ENCODE peak calls at places on chromosome 5, in nine cellular contexts. K, X, Z, N, D, R, L, V and W are unnamed samples. For H3K9me3, the result is how much of the 10 kb centered on the place peaks cover.

GRCh38 chr5:152595327-152595890 is 190.3 kb upstream of the NMUR2 start:
- DNase-seq in K (no peak), X (no peak), Z (no peak), N (no peak), D (no peak), R (no peak), L (no peak), V (no peak), W (no peak)

GRCh38 chr5:113214026-113214425 is 220.8 kb downstream of the TSSK1B start:
- DNase-seq in K (peak), X (no peak), Z (no peak), N (no peak), D (no peak), R (no peak), L (no peak), V (no peak), W (no peak)

GRCh38 chr5:39518516-39518915 is 93.7 kb upstream of the DAB2 start:
- DNase-seq in K (peak), X (no peak), Z (no peak), N (no peak), D (no peak), R (no peak), L (no peak), V (peak), W (no peak)

GRCh38 chr5:103450333-103451061 is 112.1 kb downstream of the NUDT12 start:
- DNase-seq in K (no peak), X (no peak), Z (no peak), N (no peak), D (no peak), R (no peak), L (no peak), V (peak), W (no peak)

GRCh38 chr5:52269853-52270252 is 517.9 kb upstream of the ITGA1 start:
- DNase-seq in K (no peak), X (no peak), Z (no peak), N (no peak), D (no peak), R (no peak), L (no peak), V (no peak), W (no peak)

GRCh38 chr5:53478411-53479044 is 1.9 kb upstream of the FST start:
- DNase-seq in K (no peak), X (peak), Z (peak), N (peak), D (peak), R (no peak), L (no peak), V (no peak), W (no peak)

GRCh38 chr5:76690704-76691469 is 25.0 kb upstream of the F2R start:
- DNase-seq in K (peak), X (no peak), Z (no peak), N (no peak), D (no peak), R (no peak), L (no peak), V (no peak), W (no peak)

GRCh38 chr5:175652741-175653663 is 4.9 kb upstream of the HRH2 start:
- DNase-seq in K (no peak), X (no peak), Z (no peak), N (no peak), D (no peak), R (peak), L (no peak), V (no peak), W (peak)

GRCh38 chr5:54257366-54258118 is 52.8 kb downstream of the ARL15 start:
- DNase-seq in K (no peak), X (no peak), Z (no peak), N (no peak), D (no peak), R (no peak), L (no peak), V (no peak), W (no peak)

GRCh38 chr5:1268666-1269065 is 26.2 kb downstream of the TERT start:
- DNase-seq in K (no peak), X (no peak), Z (no peak), N (no peak), D (no peak), R (no peak), L (no peak), V (no peak), W (no peak)

GRCh38 chr5:131965826-131966415 is 20.5 kb upstream of the MEIKIN start:
- DNase-seq in K (no peak), X (no peak), Z (no peak), N (no peak), D (peak), R (no peak), L (no peak), V (no peak), W (no peak)

GRCh38 chr5:9545301-9545958 is 445 bp downstream of the SEMA5A start:
- DNase-seq in K (no peak), X (no peak), Z (peak), N (peak), D (no peak), R (no peak), L (peak), V (no peak), W (no peak)

GRCh38 chr5:98768160-98769005 is 5.1 kb upstream of the RGMB start:
- DNase-seq in K (peak), X (peak), Z (peak), N (peak), D (no peak), R (no peak), L (peak), V (no peak), W (peak)

GRCh38 chr5:131109540-131110255 is 55.4 kb downstream of the HINT1 start:
- DNase-seq in K (no peak), X (no peak), Z (peak), N (peak), D (no peak), R (no peak), L (no peak), V (no peak), W (no peak)

GRCh38 chr5:121668635-121669034 is 183.0 kb upstream of the FTMT start:
- DNase-seq in K (no peak), X (no peak), Z (no peak), N (no peak), D (no peak), R (no peak), L (no peak), V (no peak), W (no peak)

GRCh38 chr5:1317921-1318565 is 23.2 kb upstream of the TERT start:
- DNase-seq in K (no peak), X (no peak), Z (no peak), N (no peak), D (peak), R (no peak), L (no peak), V (no peak), W (no peak)

GRCh38 chr5:138492552-138493045 is 27.3 kb downstream of the EGR1 start:
- DNase-seq in K (no peak), X (no peak), Z (no peak), N (no peak), D (no peak), R (no peak), L (no peak), V (no peak), W (no peak)

GRCh38 chr5:42759456-42759855 is 2.8 kb downstream of the CCDC152 start:
- DNase-seq in K (no peak), X (no peak), Z (no peak), N (no peak), D (no peak), R (no peak), L (no peak), V (no peak), W (no peak)

GRCh38 chr5:151222769-151223446 is 984 bp downstream of the CCDC69 start:
- DNase-seq in K (no peak), X (peak), Z (no peak), N (peak), D (peak), R (peak), L (peak), V (no peak), W (peak)

GRCh38 chr5:14269395-14269794 is 126.3 kb downstream of the TRIO start:
- DNase-seq in K (no peak), X (no peak), Z (no peak), N (no peak), D (no peak), R (no peak), L (no peak), V (no peak), W (no peak)

GRCh38 chr5:107849118-107849517 is 178.4 kb upstream of the EFNA5 start:
- DNase-seq in K (no peak), X (no peak), Z (no peak), N (no peak), D (no peak), R (no peak), L (no peak), V (no peak), W (no peak)

GRCh38 chr5:68433921-68434879 is 218.6 kb downstream of the PIK3R1 start:
- DNase-seq in K (peak), X (peak), Z (no peak), N (no peak), D (peak), R (peak), L (peak), V (peak), W (peak)

GRCh38 chr5:181160144-181160754 is 12.9 kb downstream of the OR2V2 start:
- DNase-seq in K (no peak), X (peak), Z (peak), N (peak), D (no peak), R (peak), L (peak), V (no peak), W (peak)

GRCh38 chr5:159010611-159011497 is 88.9 kb downstream of the EBF1 start:
- DNase-seq in K (peak), X (no peak), Z (no peak), N (no peak), D (peak), R (no peak), L (no peak), V (no peak), W (no peak)

GRCh38 chr5:84437673-84438315 is 53.1 kb upstream of the EDIL3 start:
- DNase-seq in K (peak), X (no peak), Z (no peak), N (no peak), D (no peak), R (no peak), L (no peak), V (peak), W (no peak)

GRCh38 chr5:155655569-155655968 is 642.0 kb downstream of the KIF4B start:
- DNase-seq in K (no peak), X (no peak), Z (no peak), N (no peak), D (no peak), R (no peak), L (no peak), V (no peak), W (no peak)

GRCh38 chr5:38835887-38836286 is 9.9 kb upstream of the OSMR start:
- DNase-seq in K (no peak), X (no peak), Z (no peak), N (no peak), D (no peak), R (no peak), L (no peak), V (no peak), W (no peak)

GRCh38 chr5:123448743-123449142 is 25.5 kb upstream of the CEP120 start:
- DNase-seq in K (no peak), X (no peak), Z (no peak), N (no peak), D (no peak), R (no peak), L (no peak), V (no peak), W (no peak)

GRCh38 chr5:39323542-39323941 is 40.8 kb downstream of the C9 start:
- DNase-seq in K (no peak), X (no peak), Z (no peak), N (no peak), D (no peak), R (no peak), L (no peak), V (no peak), W (no peak)

GRCh38 chr5:57598756-57599155 is 116.1 kb upstream of the ACTBL2 start:
- DNase-seq in K (no peak), X (no peak), Z (no peak), N (no peak), D (no peak), R (no peak), L (no peak), V (peak), W (no peak)

GRCh38 chr5:134143431-134143830 is 28.9 kb downstream of the TCF7 start:
- DNase-seq in K (peak), X (no peak), Z (no peak), N (no peak), D (no peak), R (no peak), L (no peak), V (no peak), W (no peak)

GRCh38 chr5:94154672-94155071 is 413.3 kb upstream of the POU5F2 start:
- DNase-seq in K (no peak), X (no peak), Z (no peak), N (no peak), D (no peak), R (no peak), L (no peak), V (no peak), W (no peak)

GRCh38 chr5:77518304-77518703 is 26.2 kb upstream of the WDR41 start:
- DNase-seq in K (no peak), X (no peak), Z (peak), N (peak), D (no peak), R (no peak), L (no peak), V (no peak), W (no peak)

GRCh38 chr5:16992006-16992405 is 55.9 kb upstream of the MYO10 start:
- DNase-seq in K (peak), X (no peak), Z (no peak), N (no peak), D (no peak), R (no peak), L (no peak), V (no peak), W (no peak)

GRCh38 chr5:161700065-161700464 is 14.5 kb downstream of the GABRA6 start:
- DNase-seq in K (no peak), X (no peak), Z (no peak), N (no peak), D (no peak), R (no peak), L (no peak), V (no peak), W (no peak)

GRCh38 chr5:71882826-71883744 is 164.0 kb downstream of the CARTPT start:
- DNase-seq in K (peak), X (no peak), Z (no peak), N (no peak), D (no peak), R (no peak), L (no peak), V (no peak), W (no peak)

GRCh38 chr5:73564644-73565165 is 734 bp downstream of the ANKRA2 start:
- DNase-seq in K (no peak), X (no peak), Z (no peak), N (peak), D (no peak), R (no peak), L (no peak), V (no peak), W (no peak)

GRCh38 chr5:85921590-85921989 is 696.2 kb upstream of the COX7C start:
- DNase-seq in K (no peak), X (no peak), Z (no peak), N (no peak), D (no peak), R (no peak), L (no peak), V (no peak), W (no peak)

GRCh38 chr5:147689436-147689835 is 93.1 kb downstream of the JAKMIP2 start:
- DNase-seq in K (no peak), X (no peak), Z (no peak), N (no peak), D (no peak), R (no peak), L (no peak), V (no peak), W (no peak)

GRCh38 chr5:12566441-12566840 is 662.2 kb upstream of the CTNND2 start:
- DNase-seq in K (no peak), X (no peak), Z (no peak), N (no peak), D (no peak), R (no peak), L (no peak), V (no peak), W (no peak)
- H3K9me3 ChIP-seq in K (under half), X (under half), Z (under half), N (under half), D (under half), R (under half), L (under half), V (under half), W (under half)

DNA sequence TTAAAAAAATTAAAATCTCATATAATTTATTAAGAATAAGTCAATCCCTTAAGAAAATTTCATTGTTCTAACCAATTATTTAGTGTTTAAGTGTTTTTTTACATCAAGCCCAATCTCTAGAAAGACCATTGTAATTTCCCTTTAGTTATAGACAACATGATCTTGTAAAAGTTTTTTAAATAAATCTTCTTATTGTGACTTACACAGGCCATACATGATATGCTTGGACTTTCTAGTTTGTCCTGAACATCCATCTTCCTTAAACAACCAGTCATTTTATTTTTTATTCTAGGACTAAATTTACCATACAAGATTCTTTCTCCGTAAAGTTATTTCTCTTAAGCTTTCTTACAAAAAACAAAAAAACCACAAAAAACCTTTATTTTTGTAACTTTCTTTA is 126.5 kb upstream of the MAST4 start:
- DNase-seq in K (no peak), X (no peak), Z (no peak), N (no peak), D (no peak), R (no peak), L (no peak), V (no peak), W (no peak)
- H3K9me3 ChIP-seq in K (under half), X (under half), Z (under half), N (under half), D (under half), R (under half), L (under half), V (under half), W (under half)

GRCh38 chr5:171975262-171975876 is 31.1 kb downstream of the FBXW11 start:
- DNase-seq in K (no peak), X (no peak), Z (no peak), N (no peak), D (no peak), R (no peak), L (no peak), V (no peak), W (no peak)
- H3K9me3 ChIP-seq in K (under half), X (under half), Z (under half), N (under half), D (under half), R (under half), L (under half), V (under half), W (under half)

DNA sequence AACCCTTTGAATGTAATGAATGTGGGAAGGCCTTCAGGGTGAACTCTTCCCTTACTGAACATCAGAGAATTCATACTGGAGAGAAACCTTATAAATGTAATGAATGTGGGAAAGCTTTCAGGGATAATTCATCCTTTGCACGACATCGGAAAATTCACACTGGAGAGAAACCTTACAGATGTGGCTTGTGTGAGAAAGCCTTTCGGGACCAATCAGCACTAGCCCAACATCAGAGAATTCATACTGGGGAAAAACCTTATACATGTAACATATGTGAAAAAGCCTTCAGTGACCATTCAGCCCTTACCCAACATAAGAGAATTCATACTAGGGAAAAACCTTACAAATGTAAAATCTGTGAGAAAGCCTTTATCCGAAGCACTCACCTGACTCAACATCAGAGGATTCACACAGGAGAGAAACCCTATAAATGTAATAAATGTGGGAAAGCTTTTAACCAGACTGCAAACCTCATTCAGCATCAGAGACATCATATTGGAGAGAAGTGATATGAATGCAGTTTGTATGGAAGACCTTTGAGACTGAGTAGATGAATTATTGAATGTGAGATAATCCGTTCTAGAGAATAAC is 24.6 kb downstream of the ZNF454 start:
- DNase-seq in K (no peak), X (no peak), Z (no peak), N (no peak), D (no peak), R (no peak), L (no peak), V (no peak), W (no peak)
- H3K9me3 ChIP-seq in K (half or more), X (under half), Z (half or more), N (under half), D (under half), R (under half), L (half or more), V (half or more), W (under half)

GRCh38 chr5:178883815-178884430 is 11.8 kb upstream of the ZFP2 start:
- DNase-seq in K (no peak), X (no peak), Z (no peak), N (no peak), D (no peak), R (no peak), L (no peak), V (no peak), W (no peak)
- H3K9me3 ChIP-seq in K (under half), X (under half), Z (half or more), N (under half), D (under half), R (half or more), L (half or more), V (under half), W (under half)

GRCh38 chr5:178899289-178899688 is 3.6 kb downstream of the ZFP2 start:
- DNase-seq in K (no peak), X (no peak), Z (no peak), N (no peak), D (no peak), R (no peak), L (no peak), V (no peak), W (no peak)

DNA sequence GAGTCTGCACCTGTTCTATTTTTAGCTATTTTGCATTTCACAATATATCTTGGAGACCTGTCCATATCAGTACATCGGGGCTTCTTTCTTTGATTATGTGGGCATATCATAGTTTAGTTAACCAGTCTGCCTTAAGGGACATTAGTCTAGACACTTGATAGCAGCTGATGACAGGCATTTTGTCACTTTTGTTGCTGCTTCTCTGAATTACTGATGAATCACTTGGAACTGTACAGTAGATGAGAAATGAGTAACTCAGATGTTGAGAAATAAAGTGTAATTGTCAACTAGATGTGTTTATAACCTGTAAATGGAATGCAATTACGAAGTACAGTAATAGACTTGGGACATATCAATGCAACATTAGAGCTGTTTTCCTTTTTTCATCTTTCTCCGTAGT is 7.1 kb downstream of the ZFP2 start:
- DNase-seq in K (no peak), X (no peak), Z (no peak), N (no peak), D (no peak), R (no peak), L (no peak), V (no peak), W (no peak)
- H3K9me3 ChIP-seq in K (under half), X (under half), Z (under half), N (under half), D (under half), R (under half), L (under half), V (under half), W (under half)